ENCODE peak calls at places on chromosomes 2 and 18, in seven cellular contexts. Z is stomach, A is K562, E is suprapubic skin, T is HL-60, C is prostate gland, J is GM12891. M is an unnamed sample.

GRCh38 chr2:16196687-16197503 is 256.5 kb downstream of the MYCN start:
- DNase-seq in Z (no peak), A (no peak), E (no peak), T (no peak), C (no peak), J (no peak), M (no peak)

GRCh38 chr2:239157269-239157668 is 243.6 kb downstream of the HDAC4 start:
- DNase-seq in Z (peak; percentile 45), A (no peak), E (peak; percentile 37), T (no peak), C (no peak), J (no peak), M (no peak)

GRCh38 chr2:67561411-67561965 is 164.4 kb downstream of the ETAA1 start:
- DNase-seq in Z (peak; percentile 66), A (peak; percentile 20), E (no peak), T (no peak), C (peak; percentile 78), J (no peak), M (no peak)

GRCh38 chr2:65049010-65049639 is 7.1 kb upstream of the CEP68 start:
- DNase-seq in Z (no peak), A (no peak), E (no peak), T (no peak), C (no peak), J (no peak), M (no peak)

GRCh38 chr2:15748736-15749323 is 157.2 kb downstream of the DDX1 start:
- DNase-seq in Z (peak; percentile 35), A (peak; percentile 78), E (no peak), T (no peak), C (no peak), J (peak; percentile 41), M (no peak)

GRCh38 chr18:24121625-24122024 is 17.2 kb upstream of the CABYR start:
- DNase-seq in Z (no peak), A (no peak), E (no peak), T (no peak), C (no peak), J (no peak), M (no peak)

GRCh38 chr2:70104231-70105111 is 17.2 kb downstream of the PCBP1 start:
- DNase-seq in Z (peak; percentile 32), A (peak; percentile 90), E (no peak), T (peak; percentile 61), C (no peak), J (no peak), M (no peak)

GRCh38 chr2:43566461-43566729 is 29.4 kb downstream of the THADA start:
- DNase-seq in Z (no peak), A (no peak), E (no peak), T (no peak), C (no peak), J (no peak), M (no peak)

GRCh38 chr2:29920631-29921559 is 491 bp downstream of the ALK start:
- DNase-seq in Z (no peak), A (peak; percentile 1), E (no peak), T (no peak), C (no peak), J (peak; percentile 19), M (no peak)

GRCh38 chr2:199261221-199261620 is 196.5 kb downstream of the SATB2 start:
- DNase-seq in Z (no peak), A (no peak), E (no peak), T (no peak), C (no peak), J (no peak), M (no peak)

GRCh38 chr2:31337860-31338259 is 76.7 kb downstream of the XDH start:
- DNase-seq in Z (no peak), A (no peak), E (no peak), T (no peak), C (no peak), J (no peak), M (no peak)

GRCh38 chr2:71223767-71224333 is 3.1 kb downstream of the PAIP2B start:
- DNase-seq in Z (peak; percentile 55), A (peak; percentile 56), E (no peak), T (peak; percentile 14), C (peak; percentile 43), J (no peak), M (no peak)

GRCh38 chr18:55753643-55754255 is 165.8 kb upstream of the TCF4 start:
- DNase-seq in Z (no peak), A (no peak), E (no peak), T (no peak), C (no peak), J (no peak), M (no peak)

GRCh38 chr2:232300894-232301387 is 77.6 kb upstream of the ALPP start:
- DNase-seq in Z (no peak), A (no peak), E (no peak), T (no peak), C (peak; percentile 54), J (no peak), M (no peak)

GRCh38 chr2:226671177-226671676 is 128.4 kb downstream of the IRS1 start:
- DNase-seq in Z (no peak), A (no peak), E (no peak), T (no peak), C (no peak), J (no peak), M (no peak)

GRCh38 chr2:172928754-172929153 is 146.9 kb upstream of the MAP3K20 start:
- DNase-seq in Z (no peak), A (no peak), E (no peak), T (no peak), C (no peak), J (no peak), M (no peak)

GRCh38 chr2:10252651-10253050 is 50.1 kb upstream of the HPCAL1 start:
- DNase-seq in Z (no peak), A (no peak), E (no peak), T (no peak), C (no peak), J (no peak), M (no peak)

GRCh38 chr18:45850021-45850420 is 24.5 kb downstream of the SIGLEC15 start:
- DNase-seq in Z (no peak), A (no peak), E (no peak), T (no peak), C (no peak), J (no peak), M (peak; percentile 40)

GRCh38 chr2:36520431-36520830 is 77.5 kb downstream of the FEZ2 start:
- DNase-seq in Z (no peak), A (no peak), E (no peak), T (no peak), C (no peak), J (no peak), M (no peak)

GRCh38 chr2:17574406-17575073 is 34.0 kb downstream of the VSNL1 start:
- DNase-seq in Z (no peak), A (no peak), E (no peak), T (no peak), C (no peak), J (no peak), M (no peak)

GRCh38 chr2:44920751-44921150 is 20.8 kb upstream of the SIX3 start:
- DNase-seq in Z (no peak), A (no peak), E (no peak), T (no peak), C (no peak), J (no peak), M (no peak)

GRCh38 chr2:166406374-166406773 is 30.6 kb upstream of the SCN9A start:
- DNase-seq in Z (no peak), A (no peak), E (no peak), T (no peak), C (no peak), J (no peak), M (no peak)

GRCh38 chr2:160305081-160305750 is 105.1 kb upstream of the ITGB6 start:
- DNase-seq in Z (no peak), A (no peak), E (no peak), T (no peak), C (no peak), J (no peak), M (no peak)
- TF ChIP-seq POLR2AphosphoS5 in Z (no peak), A (no peak), E (no peak), T (no peak), C (no peak), J (no peak), M (no peak)

GRCh38 chr2:241702405-241703127 is 727 bp downstream of the ING5 start:
- DNase-seq in Z (peak; percentile 83), A (peak; percentile 89), E (peak; percentile 94), T (peak; percentile 63), C (peak; percentile 85), J (peak; percentile 93), M (peak; percentile 37)
- TF ChIP-seq POLR2AphosphoS5 in Z (no peak), A (no peak), E (no peak), T (no peak), C (no peak), J (no peak), M (no peak)

GRCh38 chr2:119702203-119702917 is 23.4 kb downstream of the TMEM177 start:
- DNase-seq in Z (no peak), A (no peak), E (no peak), T (no peak), C (no peak), J (no peak), M (no peak)

GRCh38 chr2:119701352-119701751 is 22.4 kb downstream of the TMEM177 start:
- DNase-seq in Z (no peak), A (no peak), E (no peak), T (no peak), C (no peak), J (no peak), M (no peak)

GRCh38 chr2:119702918-119703401 is 24.0 kb downstream of the TMEM177 start:
- DNase-seq in Z (peak; percentile 80), A (peak; percentile 78), E (no peak), T (peak; percentile 25), C (peak; percentile 43), J (peak; percentile 76), M (no peak)

GRCh38 chr2:119699016-119699606 is 20.1 kb downstream of the TMEM177 start:
- DNase-seq in Z (no peak), A (no peak), E (no peak), T (no peak), C (no peak), J (no peak), M (no peak)

GRCh38 chr2:119700866-119701265 is 21.9 kb downstream of the TMEM177 start:
- DNase-seq in Z (no peak), A (no peak), E (no peak), T (no peak), C (no peak), J (no peak), M (no peak)
- TF ChIP-seq POLR2AphosphoS5 in Z (no peak), A (no peak), E (no peak), T (no peak), C (no peak), J (no peak), M (no peak)

DNA sequence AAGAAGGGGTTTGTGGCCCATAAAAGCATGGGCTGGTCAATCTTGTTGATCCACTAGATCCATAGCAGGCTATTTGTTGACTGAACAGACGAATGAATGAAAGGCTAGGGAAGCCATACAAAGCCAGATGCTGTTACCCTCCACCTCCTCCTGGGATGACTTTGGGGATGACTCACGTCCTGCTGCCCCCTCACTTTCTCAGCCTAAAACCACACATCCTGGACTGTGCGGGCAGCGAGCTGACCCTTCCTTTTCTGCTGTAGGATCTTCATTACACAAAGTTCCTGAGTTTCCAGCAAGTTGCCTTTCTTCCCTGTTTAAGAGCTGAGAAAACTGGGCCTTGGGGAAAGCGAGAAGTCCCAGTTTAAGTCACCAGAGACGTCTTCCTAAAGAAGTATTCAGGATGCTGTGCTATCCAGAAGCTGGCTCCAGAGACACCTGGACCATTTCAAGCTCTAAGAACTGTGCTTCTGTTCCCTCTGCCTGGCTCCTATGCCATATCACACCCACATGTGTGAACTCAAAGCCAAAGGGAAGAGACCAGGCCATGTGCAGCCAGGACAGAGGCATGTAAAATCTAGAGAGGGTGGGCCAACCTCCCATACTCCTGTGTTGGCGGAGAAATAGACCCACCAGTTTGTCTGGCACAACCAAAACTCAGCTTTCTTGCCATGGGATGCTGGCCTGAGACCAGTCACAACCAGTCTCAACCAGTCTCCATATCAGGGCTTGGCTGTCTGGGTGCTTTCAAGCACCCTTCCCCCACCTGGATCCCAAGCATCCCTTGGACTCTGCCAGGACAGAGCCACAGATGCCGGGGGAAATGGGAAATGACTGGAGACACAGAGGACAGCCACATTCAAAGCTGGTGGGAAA is 4.7 kb upstream of the SLC20A1 start:
- DNase-seq in Z (no peak), A (peak; percentile 82), E (peak; percentile 44), T (no peak), C (no peak), J (no peak), M (no peak)
- TF ChIP-seq POLR2AphosphoS5 in Z (no peak), A (peak; percentile 40), E (no peak), T (no peak), C (no peak), J (no peak), M (no peak)

M was measured in GM12878.